ENCODE peak calls at places on chromosomes 4 and X, in four cellular contexts. K, E, R and D are unnamed samples.

GRCh38 chr4:128332086-128332485 is 44.5 kb upstream of the PGRMC2 start:
- DNase-seq in K (no peak), E (no peak), R (no peak), D (no peak)

GRCh38 chr4:146059153-146059552 is 116.4 kb upstream of the LSM6 start:
- DNase-seq in K (peak), E (no peak), R (no peak), D (no peak)

GRCh38 chr4:151575646-151576045 is 166.7 kb downstream of the FHIP1A start:
- DNase-seq in K (no peak), E (no peak), R (no peak), D (no peak)

GRCh38 chrX:150635952-150636351 is 57.2 kb upstream of the MTMR1 start:
- DNase-seq in K (peak), E (no peak), R (no peak), D (no peak)

GRCh38 chr4:43550981-43551627 is 658.6 kb downstream of the GRXCR1 start:
- DNase-seq in K (no peak), E (no peak), R (no peak), D (no peak)

GRCh38 chrX:2507904-2508630 is 7.3 kb upstream of the DHRSX start:
- DNase-seq in K (no peak), E (no peak), R (no peak), D (no peak)

GRCh38 chrX:147827070-147827469 is 84.6 kb upstream of the FMR1 start:
- DNase-seq in K (no peak), E (no peak), R (no peak), D (no peak)

GRCh38 chr4:152101546-152102183 is 340.9 kb upstream of the GATB start:
- DNase-seq in K (no peak), E (no peak), R (no peak), D (no peak)

GRCh38 chr4:808860-809570 is 16.9 kb downstream of the CPLX1 start:
- DNase-seq in K (no peak), E (no peak), R (no peak), D (no peak)

GRCh38 chr4:907691-908437 is 24.3 kb downstream of the GAK start:
- DNase-seq in K (no peak), E (no peak), R (no peak), D (no peak)

GRCh38 chrX:152819732-152820131 is 10.8 kb downstream of the CETN2 start:
- DNase-seq in K (no peak), E (no peak), R (no peak), D (no peak)